ENCODE peak calls at places on chromosome 18, in four cellular contexts. G is pancreas, P is astrocyte, B is GM06990. Z is an unnamed sample. For H3K27me3, the result is how much of the 10 kb centered on the place peaks cover.

GRCh38 chr18:66316708-66317107 is 287.2 kb downstream of the CDH19 start:
- DNase-seq in P (no peak), G (no peak), B (no peak), Z (no peak)

GRCh38 chr18:72086421-72086820 is 457.7 kb downstream of the CBLN2 start:
- DNase-seq in P (peak), B (no peak), G (no peak), Z (no peak)

GRCh38 chr18:22977847-22978701 is 44.9 kb downstream of the RBBP8 start:
- DNase-seq in B (peak), P (peak), G (no peak), Z (no peak)

GRCh38 chr18:9419956-9420631 is 55.2 kb upstream of the RALBP1 start:
- DNase-seq in P (peak), B (no peak), G (no peak), Z (no peak)

GRCh38 chr18:4060427-4061281 is 394.5 kb downstream of the DLGAP1 start:
- DNase-seq in P (no peak), B (no peak), G (no peak), Z (no peak)

GRCh38 chr18:6566338-6566911 is 151.7 kb upstream of the L3MBTL4 start:
- DNase-seq in B (no peak), G (no peak), P (no peak), Z (no peak)

GRCh38 chr18:56639094-56639361 is 636 bp upstream of the TXNL1 start:
- DNase-seq in G (no peak), P (no peak), B (no peak), Z (no peak)

GRCh38 chr18:23437357-23438045 is 15.6 kb upstream of the RIOK3 start:
- DNase-seq in P (peak), B (peak), G (peak), Z (peak)

GRCh38 chr18:49778826-49779465 is 34.4 kb downstream of the ACAA2 start:
- DNase-seq in B (no peak), G (no peak), P (no peak), Z (no peak)

GRCh38 chr18:41532344-41533086 is 422.5 kb upstream of the PIK3C3 start:
- DNase-seq in B (no peak), G (no peak), P (no peak), Z (no peak)

GRCh38 chr18:32289480-32290075 is 99.7 kb downstream of the MEP1B start:
- DNase-seq in P (peak), B (no peak), G (no peak), Z (peak)

GRCh38 chr18:9364242-9364641 is 29.7 kb downstream of the TWSG1 start:
- DNase-seq in G (no peak), B (no peak), P (peak), Z (no peak)

GRCh38 chr18:11259421-11259820 is 110.1 kb upstream of the PIEZO2 start:
- DNase-seq in G (no peak), B (no peak), P (no peak), Z (peak)

GRCh38 chr18:74507927-74508326 is 11.8 kb downstream of the CNDP2 start:
- DNase-seq in G (no peak), P (no peak), B (no peak), Z (no peak)

GRCh38 chr18:22650247-22650646 is 232.5 kb upstream of the CTAGE1 start:
- DNase-seq in G (no peak), B (no peak), P (no peak), Z (no peak)

GRCh38 chr18:75344161-75344560 is 83.3 kb downstream of the SMIM21 start:
- DNase-seq in P (no peak), B (no peak), G (no peak), Z (no peak)

GRCh38 chr18:13137939-13138821 is 80.4 kb upstream of the LDLRAD4 start:
- DNase-seq in G (no peak), B (peak), P (no peak), Z (peak)

GRCh38 chr18:27948981-27949380 is 227.9 kb downstream of the CDH2 start:
- DNase-seq in G (no peak), B (no peak), P (peak), Z (no peak)

GRCh38 chr18:52288403-52289004 is 51.5 kb upstream of the DCC start:
- DNase-seq in B (peak), G (peak), P (no peak), Z (peak)

GRCh38 chr18:50982802-50983179 is 15.0 kb downstream of the ELAC1 start:
- DNase-seq in G (no peak), B (no peak), P (no peak), Z (no peak)

GRCh38 chr18:68722807-68723206 is 7.9 kb upstream of the TMX3 start:
- DNase-seq in P (no peak), G (no peak), B (no peak), Z (no peak)

GRCh38 chr18:21489119-21489750 is 111.3 kb downstream of the ESCO1 start:
- DNase-seq in G (no peak), P (peak), B (no peak), Z (no peak)

GRCh38 chr18:56770873-56771272 is 119.7 kb downstream of the WDR7 start:
- DNase-seq in G (no peak), P (no peak), B (no peak), Z (no peak)

GRCh38 chr18:36035253-36035652 is 32.1 kb downstream of the RPRD1A start:
- DNase-seq in B (no peak), P (peak), G (no peak), Z (no peak)

GRCh38 chr18:7566587-7567486 is at the start of gene PTPRM:
- DNase-seq in G (peak), B (peak), P (peak), Z (peak)
- TF ChIP-seq CTCF in G (no peak), B (no peak), P (no peak), Z (peak)

GRCh38 chr18:79395761-79396404 is at the start of gene NFATC1:
- DNase-seq in B (no peak), P (peak), G (peak), Z (peak)
- H3K27me3 ChIP-seq in B (under half), P (under half), G (under half), Z (under half)

DNA sequence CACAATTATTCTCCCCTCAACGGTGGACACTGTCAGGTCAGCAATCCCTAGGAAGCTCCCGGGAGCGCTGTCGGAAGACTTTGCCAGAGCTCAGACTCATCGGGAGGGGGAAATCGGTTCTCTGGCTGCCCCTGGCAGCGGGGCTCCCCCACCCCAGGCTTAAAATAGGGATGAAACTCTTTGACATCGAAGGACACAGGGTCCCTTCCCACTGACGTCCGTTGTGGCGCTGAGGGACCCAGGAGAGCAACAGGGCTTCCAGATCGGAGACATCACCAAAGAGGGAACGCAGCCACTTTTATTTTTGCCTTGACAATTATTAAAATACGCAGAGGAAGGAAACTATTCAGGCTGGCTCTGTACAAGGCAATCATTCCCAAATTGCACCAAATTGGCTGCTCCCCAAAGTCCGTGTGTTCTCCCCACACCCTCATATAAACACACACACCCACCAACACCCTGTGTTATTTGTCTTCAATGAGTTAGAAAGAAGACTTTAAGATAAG is 249.0 kb downstream of the CDH20 start:
- DNase-seq in P (no peak), B (no peak), G (no peak), Z (peak)
- H3K4me3 ChIP-seq in P (peak), B (no peak), G (peak), Z (peak)

GRCh38 chr18:47247036-47247832 is 4.2 kb downstream of the SKOR2 start:
- DNase-seq in P (no peak), G (peak), B (no peak), Z (no peak)
- TF ChIP-seq CTCF in P (no peak), G (no peak), B (no peak), Z (peak)

Z was measured in heart right ventricle.